ENCODE peak calls at places on chromosomes 2 and 18, in ten cellular contexts. N is H7; P is naive thymus-derived CD8-positive, alpha-beta T cell; G is activated CD4-positive, alpha-beta T cell treated with anti-CD3 and anti-CD28 coated beads for 48 hours; U is A549; I is HT1080; V is cardiac muscle cell; L is HuH-7.5; K is NCI-H748 treated with DMSO at 0.1 percent for 48 hours; H is stimulated activated CD8-positive, alpha-beta memory T cell treated with anti-CD3 and anti-CD28 coated beads, Interleukin-4, amount 100 ng/mL, for 24 hours. J is an unnamed sample.

GRCh38 chr2:225157052-225157451 is 114.8 kb upstream of the DOCK10 start:
- DNase-seq in N (no peak), L (no peak), U (no peak), P (no peak), H (no peak), I (no peak), V (peak; percentile 5), K (no peak), G (no peak), J (no peak)

GRCh38 chr18:40404284-40404683 is 1550.8 kb upstream of the PIK3C3 start:
- DNase-seq in N (no peak), I (no peak), K (no peak), G (no peak), V (no peak), L (no peak), P (no peak), H (no peak), U (no peak), J (no peak)

GRCh38 chr18:13513015-13513414 is 213.3 kb downstream of the FAM210A start:
- DNase-seq in N (no peak), V (no peak), P (no peak), L (peak; percentile 31), H (no peak), K (no peak), I (no peak), G (peak; percentile 11), U (no peak), J (peak; percentile 24)

GRCh38 chr18:13823707-13824395 is at the start of gene MC5R:
- DNase-seq in U (peak; percentile 21), H (peak; percentile 67), G (peak; percentile 80), N (peak; percentile 96), I (peak; percentile 1), P (peak; percentile 80), V (peak; percentile 56), L (peak; percentile 85), K (peak; percentile 33), J (peak; percentile 74)

GRCh38 chr2:26088038-26088643 is 54.3 kb downstream of the RAB10 start:
- DNase-seq in G (peak; percentile 21), K (no peak), I (no peak), N (peak; percentile 41), P (no peak), U (peak; percentile 48), H (no peak), L (no peak), V (peak; percentile 44), J (peak; percentile 33)

GRCh38 chr2:237604960-237605359 is 14.4 kb upstream of the RAB17 start:
- DNase-seq in U (peak; percentile 48), N (no peak), K (no peak), L (no peak), P (no peak), G (no peak), I (no peak), H (no peak), V (peak; percentile 59), J (no peak)

GRCh38 chr2:69034122-69034521 is 21.1 kb downstream of the ANTXR1 start:
- DNase-seq in P (no peak), H (no peak), V (no peak), K (no peak), L (no peak), U (no peak), N (no peak), G (no peak), I (no peak), J (no peak)

GRCh38 chr2:225090746-225091145 is 48.5 kb upstream of the DOCK10 start:
- DNase-seq in K (no peak), P (no peak), L (no peak), I (peak; percentile 63), U (peak; percentile 28), G (no peak), N (no peak), V (no peak), H (no peak), J (no peak)

GRCh38 chr2:167491788-167492187 is 603.5 kb downstream of the XIRP2 start:
- DNase-seq in K (no peak), L (no peak), I (no peak), V (no peak), N (no peak), U (no peak), P (no peak), G (no peak), H (no peak), J (no peak)

GRCh38 chr2:179802483-179802882 is 58.9 kb downstream of the ZNF385B start:
- DNase-seq in V (no peak), G (no peak), N (no peak), U (no peak), P (no peak), I (no peak), K (no peak), L (no peak), H (no peak), J (no peak)

GRCh38 chr2:206092297-206092696 is 6.3 kb upstream of the INO80D start:
- DNase-seq in N (no peak), I (peak; percentile 14), H (no peak), V (no peak), L (no peak), G (no peak), K (no peak), U (no peak), P (no peak), J (no peak)

GRCh38 chr2:44652701-44653100 is 288.8 kb upstream of the SIX3 start:
- DNase-seq in U (no peak), H (no peak), L (no peak), V (no peak), I (no peak), N (no peak), K (no peak), G (no peak), P (no peak), J (no peak)

GRCh38 chr2:188089896-188090295 is 201.8 kb upstream of the GULP1 start:
- DNase-seq in P (no peak), V (peak; percentile 6), N (no peak), L (no peak), K (no peak), H (no peak), U (no peak), I (peak; percentile 18), G (no peak), J (no peak)

GRCh38 chr2:76083248-76083647 is 372.5 kb upstream of the GCFC2 start:
- DNase-seq in U (no peak), P (no peak), N (no peak), V (no peak), K (no peak), L (no peak), G (no peak), I (no peak), H (no peak), J (no peak)

GRCh38 chr2:152171733-152172132 is 3.8 kb downstream of the STAM2 start:
- DNase-seq in N (no peak), I (no peak), V (peak; percentile 64), K (no peak), U (peak; percentile 82), L (no peak), P (no peak), H (no peak), G (no peak), J (no peak)

J was measured in activated CD8-positive, alpha-beta T cell treated with anti-CD3 and anti-CD28 coated beads, Interleukin-2, amount 10 ng/mL, durations not matched to agents 7 days and 5 days.